ENCODE peak calls at places on chromosomes 5 and 9, in six cellular contexts. P is A673, M is cardiac muscle cell, B is fibroblast of mammary gland, R is heart left ventricle, F is IMR-90. J is an unnamed sample.

GRCh38 chr5:95728494-95729114 is 2.5 kb upstream of the RHOBTB3 start:
- DNase-seq in R (no peak), M (no peak), B (no peak), F (no peak), P (no peak), J (no peak)

GRCh38 chr9:134130503-134131375 is 5.1 kb upstream of the WDR5 start:
- DNase-seq in P (no peak), B (no peak), F (peak), R (peak), M (peak), J (no peak)

GRCh38 chr5:1402611-1403255 is 42.5 kb downstream of the SLC6A3 start:
- DNase-seq in R (no peak), B (no peak), P (no peak), M (no peak), F (no peak), J (no peak)

GRCh38 chr5:172187118-172188032 is 649 bp downstream of the STK10 start:
- DNase-seq in F (peak), B (peak), P (peak), M (peak), R (peak), J (peak)

GRCh38 chr5:151480384-151480783 is 33.0 kb downstream of the SLC36A1 start:
- DNase-seq in R (no peak), M (no peak), P (no peak), F (peak), B (peak), J (no peak)

GRCh38 chr9:95517559-95517933 is 775 bp upstream of the PTCH1 start:
- DNase-seq in R (no peak), F (no peak), B (no peak), M (no peak), P (no peak), J (no peak)

GRCh38 chr5:124263172-124263571 is 483.3 kb downstream of the ZNF608 start:
- DNase-seq in R (no peak), B (no peak), P (no peak), M (no peak), F (no peak), J (no peak)

GRCh38 chr9:19922476-19923118 is 133.8 kb upstream of the SLC24A2 start:
- DNase-seq in R (peak), P (peak), B (peak), M (peak), F (peak), J (peak)

GRCh38 chr9:114513050-114513951 is 8.0 kb upstream of the WHRN start:
- DNase-seq in F (no peak), B (no peak), P (no peak), M (no peak), R (no peak), J (no peak)

GRCh38 chr5:32392039-32392438 is 52.5 kb downstream of the ZFR start:
- DNase-seq in B (no peak), F (no peak), R (no peak), M (no peak), P (no peak), J (no peak)

GRCh38 chr5:458547-459353 is 15.8 kb downstream of the EXOC3 start:
- DNase-seq in F (peak), R (no peak), P (no peak), M (no peak), B (peak), J (no peak)

GRCh38 chr5:142320851-142321560 is 3.8 kb downstream of the SPRY4 start:
- DNase-seq in B (no peak), F (peak), P (no peak), M (peak), R (peak), J (no peak)

GRCh38 chr9:68978054-68978453 is 35.9 kb downstream of the PRKACG start:
- DNase-seq in F (no peak), B (no peak), R (no peak), M (no peak), P (no peak), J (no peak)

GRCh38 chr5:76737846-76738245 is 21.9 kb downstream of the F2R start:
- DNase-seq in P (no peak), R (no peak), B (no peak), F (peak), M (no peak), J (no peak)

GRCh38 chr9:6922680-6923079 is 164.9 kb downstream of the KDM4C start:
- DNase-seq in P (no peak), F (no peak), B (no peak), R (no peak), M (no peak), J (no peak)
- H3K4me3 ChIP-seq in P (no peak), F (no peak), B (no peak), R (no peak), M (no peak), J (no peak)

DNA sequence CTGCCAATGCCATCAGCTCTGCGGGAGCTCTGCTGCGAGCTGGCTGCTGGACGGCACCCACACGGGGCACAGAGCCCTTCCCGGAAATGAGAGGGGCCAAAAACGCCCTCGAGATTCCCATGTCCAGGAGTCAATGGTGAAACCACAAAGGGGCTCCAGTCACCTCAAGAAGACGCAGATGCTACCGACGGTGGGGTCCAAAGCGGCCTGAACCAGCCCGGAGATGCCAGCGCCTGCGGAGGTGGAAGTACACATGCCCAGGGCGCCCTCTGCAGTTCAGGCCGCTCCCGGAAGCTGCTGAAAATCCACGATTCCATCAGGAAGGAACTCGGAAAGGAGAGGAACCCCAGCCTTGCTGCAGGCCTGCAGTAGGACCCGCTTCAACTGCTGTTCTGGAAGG is 82.4 kb upstream of the SELENOP start:
- DNase-seq in R (no peak), M (no peak), F (no peak), B (no peak), P (peak), J (no peak)
- TF ChIP-seq CTCF in R (peak), M (peak), F (peak), B (peak), P (peak), J (peak)

GRCh38 chr9:128945798-128946501 is 1.5 kb downstream of the DOLK start:
- DNase-seq in P (no peak), B (no peak), M (no peak), F (no peak), R (no peak), J (no peak)
- H3K4me3 ChIP-seq in P (peak), B (no peak), M (no peak), F (no peak), R (no peak), J (no peak)

GRCh38 chr9:131391504-131391903 is 2.4 kb upstream of the PRRC2B start:
- DNase-seq in B (no peak), M (no peak), F (no peak), P (no peak), R (no peak), J (no peak)

GRCh38 chr9:131395745-131396479 is 2.0 kb downstream of the PRRC2B start:
- DNase-seq in F (no peak), B (no peak), M (no peak), R (no peak), P (no peak), J (no peak)

GRCh38 chr9:131395027-131395744 is 1.3 kb downstream of the PRRC2B start:
- DNase-seq in M (no peak), R (no peak), F (no peak), P (no peak), B (no peak), J (no peak)

GRCh38 chr9:131394464-131395026 is 659 bp downstream of the PRRC2B start:
- DNase-seq in F (no peak), P (peak), B (no peak), M (peak), R (peak), J (no peak)

GRCh38 chr9:131393622-131394463 is at the start of gene PRRC2B:
- DNase-seq in R (peak), F (peak), P (peak), M (peak), B (peak), J (no peak)
- TF ChIP-seq CTCF in R (peak), F (peak), P (no peak), M (peak), B (no peak), J (peak)

GRCh38 chr5:154478224-154478565 is at the start of gene HAND1:
- DNase-seq in R (peak), F (no peak), M (peak), B (peak), P (peak), J (no peak)
- H3K4me3 ChIP-seq in R (peak), F (no peak), M (peak), B (peak), P (peak), J (no peak)

GRCh38 chr9:90871327-90871935 is 69.8 kb downstream of the SYK start:
- DNase-seq in R (no peak), M (no peak), F (no peak), P (no peak), B (peak), J (no peak)

GRCh38 chr9:90873422-90873821 is 71.8 kb downstream of the SYK start:
- DNase-seq in P (no peak), M (no peak), B (no peak), R (no peak), F (no peak), J (no peak)

GRCh38 chr9:90872835-90873294 is 71.2 kb downstream of the SYK start:
- DNase-seq in M (no peak), B (peak), P (no peak), F (no peak), R (no peak), J (no peak)

GRCh38 chr9:90870646-90871326 is 69.2 kb downstream of the SYK start:
- DNase-seq in P (peak), F (peak), B (peak), M (peak), R (no peak), J (peak)

DNA sequence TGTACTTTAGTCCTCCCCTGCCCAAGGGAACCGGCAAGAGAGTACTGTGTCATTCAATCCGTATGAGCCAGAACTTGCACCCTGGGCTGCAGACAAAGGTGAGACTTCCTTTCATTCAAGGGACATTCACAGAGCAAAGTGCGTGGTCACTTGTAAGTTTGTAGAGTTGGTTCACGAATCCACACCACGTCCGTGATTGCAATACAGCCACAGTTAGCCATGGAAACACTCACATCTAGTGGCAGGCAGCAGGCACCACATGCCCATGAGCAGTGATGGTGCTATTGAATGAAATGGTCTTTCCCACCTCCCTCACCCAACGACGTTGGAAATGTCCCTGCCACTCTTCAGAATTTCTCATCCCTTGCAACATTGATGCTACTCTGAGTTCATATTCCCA is 72.6 kb downstream of the SYK start:
- DNase-seq in F (no peak), B (no peak), R (no peak), M (no peak), P (no peak), J (no peak)
- TF ChIP-seq CTCF in F (no peak), B (peak), R (no peak), M (no peak), P (peak), J (no peak)

GRCh38 chr9:110125763-110126351 is 82.1 kb downstream of the C9orf152 start:
- DNase-seq in F (peak), M (no peak), B (peak), R (no peak), P (no peak), J (no peak)

GRCh38 chr9:110128664-110129329 is 79.2 kb downstream of the C9orf152 start:
- DNase-seq in F (no peak), P (no peak), B (no peak), R (no peak), M (no peak), J (no peak)

GRCh38 chr9:110125207-110125751 is 82.7 kb downstream of the C9orf152 start:
- DNase-seq in B (peak), R (peak), M (peak), F (peak), P (no peak), J (peak)

GRCh38 chr9:110126457-110126856 is 81.5 kb downstream of the C9orf152 start:
- DNase-seq in B (no peak), M (no peak), R (no peak), P (no peak), F (no peak), J (no peak)

DNA sequence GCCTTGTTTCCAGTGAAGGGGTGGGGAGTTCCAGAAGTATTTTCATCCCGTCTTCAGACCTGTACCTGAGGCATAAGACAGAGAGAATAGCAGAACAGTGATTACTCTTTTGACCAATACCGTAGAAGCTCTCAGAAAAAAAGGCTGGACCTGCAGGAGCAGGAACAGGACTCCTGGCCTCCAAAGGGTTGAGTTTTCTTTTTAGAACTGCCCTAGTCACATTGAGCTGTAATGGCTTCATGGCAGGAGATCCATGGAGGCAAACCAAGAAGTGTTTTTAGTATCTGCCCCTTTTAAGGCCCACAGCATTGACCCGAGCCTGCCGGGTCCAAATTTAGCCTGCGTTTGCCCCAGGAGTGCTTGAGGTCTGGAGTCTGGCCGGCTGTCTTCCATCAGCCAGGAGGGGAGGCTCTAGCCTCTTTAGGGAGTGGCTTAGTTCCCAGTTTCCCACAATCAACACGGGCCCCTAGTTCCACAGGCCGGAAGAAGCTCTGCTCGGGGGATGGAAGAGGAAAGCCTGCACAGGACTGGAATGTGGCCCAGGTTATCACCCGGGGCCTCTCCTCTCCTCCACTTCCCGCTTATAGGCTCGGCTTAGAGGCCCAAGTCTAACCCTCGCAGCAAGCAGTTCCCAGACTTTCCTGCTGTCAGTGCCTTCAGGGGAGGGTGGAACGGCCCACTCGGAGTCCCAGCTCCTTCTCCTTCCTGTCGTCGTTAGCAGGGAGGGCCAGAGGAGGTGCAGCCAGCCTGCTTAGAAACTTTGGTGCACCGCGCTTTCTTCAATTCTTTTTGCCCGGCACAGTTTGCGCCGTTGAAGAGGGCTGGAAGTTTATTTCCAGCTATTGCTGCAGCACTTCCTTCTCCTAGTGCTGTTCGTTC is 80.7 kb downstream of the C9orf152 start:
- DNase-seq in B (peak), R (peak), M (peak), P (no peak), F (peak), J (no peak)
- H3K4me3 ChIP-seq in B (no peak), R (peak), M (peak), P (no peak), F (peak), J (no peak)

DNA sequence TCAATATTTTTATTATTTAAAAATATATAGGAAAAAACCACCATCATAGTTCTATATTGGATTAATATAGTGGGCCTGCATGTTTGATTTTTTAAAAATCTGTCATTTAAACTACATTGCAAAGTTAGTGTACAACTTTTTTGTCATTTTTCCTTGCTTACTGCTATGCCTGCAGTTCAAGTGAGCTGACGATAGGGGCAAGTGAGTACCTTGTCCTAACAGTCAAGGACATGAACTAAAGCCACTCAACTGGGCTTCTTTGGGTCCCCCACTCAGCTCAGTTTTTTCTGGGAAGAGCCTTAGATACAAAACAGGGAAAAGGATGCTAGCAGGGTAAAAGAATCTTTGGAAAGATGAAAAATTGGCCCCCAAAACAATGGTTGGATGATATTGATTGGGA is 269.9 kb downstream of the MAN2A1 start:
- DNase-seq in P (no peak), R (no peak), F (no peak), M (no peak), B (no peak), J (no peak)
- TF ChIP-seq CTCF in P (peak), R (no peak), F (no peak), M (peak), B (peak), J (no peak)